ENCODE peak calls at places on chromosomes 16 and 17, in eight cellular contexts. X is stimulated activated CD4-positive, alpha-beta T cell treated with anti-CD3 and anti-CD28 coated beads, Interleukin-2, amount 100 ng/mL, for 24 hours; D is IMR-90; L is activated T-cell treated with anti-CD3 and anti-CD28 coated beads, Interleukin-2, amount 50 U/mL, for 24 hours; O is activated CD4-positive, alpha-beta T cell treated with anti-CD3 and anti-CD28 coated beads, Interleukin-2, amount 10 ng/mL, durations not matched to agents 7 days and 5 days; P is B cell; U is stimulated activated CD8-positive, alpha-beta memory T cell treated with anti-CD3 and anti-CD28 coated beads, Interleukin-4, amount 100 ng/mL, for 1 hour; T is GM19239. W is an unnamed sample.
A peak's percentile ranks its signal among the peaks of the same experiment; 100 is the strongest.

GRCh38 chr17:48593840-48594411 is 347 bp upstream of the HOXB5 start:
- DNase-seq in X (peak; percentile 90), T (peak; percentile 86), O (peak; percentile 78), L (peak; percentile 91), P (peak; percentile 92), U (peak; percentile 53), D (peak; percentile 99), W (peak; percentile 61)

GRCh38 chr17:77700165-77700881 is 258.2 kb upstream of the TNRC6C start:
- DNase-seq in O (peak; percentile 1), P (no peak), U (no peak), D (no peak), T (no peak), X (no peak), L (no peak), W (no peak)

GRCh38 chr17:77356690-77357201 is 216.0 kb downstream of the SEC14L1 start:
- DNase-seq in T (no peak), D (no peak), L (peak; percentile 32), X (no peak), U (no peak), P (peak; percentile 35), O (no peak), W (peak; percentile 28)

GRCh38 chr16:12321363-12321762 is 344.8 kb downstream of the SNX29 start:
- DNase-seq in U (no peak), X (no peak), D (no peak), T (no peak), O (no peak), L (no peak), P (no peak), W (no peak)

GRCh38 chr16:83887088-83887487 is 11.8 kb upstream of the MLYCD start:
- DNase-seq in X (no peak), T (no peak), D (no peak), P (no peak), L (no peak), U (no peak), O (no peak), W (no peak)

GRCh38 chr17:54408741-54409140 is 491.9 kb upstream of the TOM1L1 start:
- DNase-seq in T (no peak), P (no peak), L (no peak), U (no peak), O (no peak), X (no peak), D (no peak), W (no peak)

GRCh38 chr17:68906638-68907037 is 48.6 kb downstream of the ABCA8 start:
- DNase-seq in U (no peak), D (peak; percentile 21), P (no peak), X (no peak), O (no peak), T (no peak), L (no peak), W (no peak)

GRCh38 chr16:86529160-86529559 is 18.8 kb downstream of the FOXF1 start:
- DNase-seq in D (peak; percentile 13), U (no peak), X (no peak), O (no peak), L (no peak), P (no peak), T (no peak), W (no peak)

GRCh38 chr16:84999200-84999599 is 12.1 kb downstream of the ZDHHC7 start:
- DNase-seq in P (no peak), U (no peak), D (peak; percentile 56), L (no peak), X (no peak), T (no peak), O (no peak), W (no peak)

GRCh38 chr16:86365513-86366040 is 144.8 kb upstream of the FOXF1 start:
- DNase-seq in T (no peak), D (no peak), L (no peak), P (no peak), U (no peak), O (no peak), X (no peak), W (no peak)

GRCh38 chr16:58652741-58653140 is 23.1 kb upstream of the CNOT1 start:
- DNase-seq in P (no peak), T (no peak), D (peak; percentile 60), X (no peak), O (no peak), U (no peak), L (no peak), W (no peak)

GRCh38 chr17:1422907-1423306 is 22.9 kb upstream of the YWHAE start:
- DNase-seq in T (no peak), L (no peak), U (no peak), D (peak; percentile 98), P (no peak), X (no peak), O (no peak), W (peak; percentile 53)

GRCh38 chr16:75088226-75088625 is 28.4 kb downstream of the LDHD start:
- DNase-seq in U (no peak), T (no peak), L (no peak), O (no peak), X (no peak), D (no peak), P (no peak), W (no peak)

GRCh38 chr17:69325518-69326301 is 1.2 kb downstream of the ABCA5 start:
- DNase-seq in U (no peak), T (no peak), L (no peak), O (no peak), X (no peak), P (no peak), D (no peak), W (no peak)

GRCh38 chr16:26688105-26688504 is 378.6 kb upstream of the C16orf82 start:
- DNase-seq in X (no peak), U (no peak), D (no peak), O (no peak), L (no peak), P (no peak), T (no peak), W (no peak)

GRCh38 chr16:84844049-84844350 is 24.2 kb downstream of the CRISPLD2 start:
- DNase-seq in L (no peak), X (no peak), U (no peak), O (no peak), T (no peak), P (no peak), D (no peak), W (no peak)

GRCh38 chr17:63290784-63291183 is 155.3 kb downstream of the CYB561 start:
- DNase-seq in O (no peak), U (no peak), T (no peak), P (no peak), L (no peak), X (no peak), D (no peak), W (no peak)

GRCh38 chr16:69662901-69663300 is 63.5 kb downstream of the NQO1 start:
- DNase-seq in X (no peak), L (no peak), D (no peak), U (no peak), P (no peak), T (no peak), O (no peak), W (no peak)

GRCh38 chr17:31391496-31391949 is at the start of gene RAB11FIP4:
- DNase-seq in O (no peak), P (peak; percentile 76), D (no peak), L (peak; percentile 40), X (peak; percentile 28), U (no peak), T (no peak), W (no peak)

GRCh38 chr17:280901-281300 is 71.7 kb downstream of the RPH3AL start:
- DNase-seq in U (no peak), T (no peak), L (no peak), P (no peak), O (peak; percentile 4), D (no peak), X (no peak), W (no peak)

GRCh38 chr17:44204453-44204882 is 4.8 kb upstream of the ATXN7L3 start:
- DNase-seq in L (no peak), U (no peak), P (no peak), O (no peak), T (no peak), D (peak; percentile 61), X (no peak), W (no peak)

GRCh38 chr16:68737730-68738590 is 868 bp downstream of the CDH1 start:
- DNase-seq in U (no peak), L (no peak), X (no peak), T (no peak), P (peak; percentile 46), O (no peak), D (no peak), W (peak; percentile 65)

GRCh38 chr17:57166803-57167202 is 81.8 kb downstream of the AKAP1 start:
- DNase-seq in P (no peak), D (no peak), X (no peak), O (no peak), T (no peak), L (no peak), U (no peak), W (no peak)

GRCh38 chr17:77391668-77392375 is 251.1 kb downstream of the SEC14L1 start:
- DNase-seq in P (no peak), D (peak; percentile 99), X (peak; percentile 51), T (no peak), O (peak; percentile 67), L (peak; percentile 57), U (no peak), W (no peak)

GRCh38 chr16:66566051-66566901 is at the start of gene CMTM1:
- DNase-seq in P (no peak), D (no peak), U (no peak), O (no peak), L (no peak), T (no peak), X (no peak), W (no peak)

GRCh38 chr17:44385287-44386181 is 3.9 kb downstream of the ITGA2B start:
- DNase-seq in U (peak; percentile 47), T (peak; percentile 86), P (peak; percentile 92), O (peak; percentile 84), D (peak; percentile 55), X (peak; percentile 90), L (peak; percentile 89), W (peak; percentile 78)

GRCh38 chr17:3710951-3711383 is 12.7 kb upstream of the HASPIN start:
- DNase-seq in T (peak; percentile 70), O (peak; percentile 88), U (no peak), P (peak; percentile 80), D (peak; percentile 71), X (peak; percentile 59), L (no peak), W (no peak)

GRCh38 chr16:84654238-84654637 is 5.9 kb downstream of the KLHL36 start:
- DNase-seq in T (no peak), P (no peak), L (no peak), X (no peak), D (no peak), U (no peak), O (no peak), W (no peak)

GRCh38 chr16:30351586-30352419 is 3.3 kb downstream of the CD2BP2 start:
- DNase-seq in D (peak; percentile 90), O (no peak), U (no peak), X (no peak), T (no peak), L (no peak), P (no peak), W (peak; percentile 86)

GRCh38 chr17:50149425-50150353 is 788 bp downstream of the PPP1R9B start:
- DNase-seq in L (peak; percentile 75), O (peak; percentile 57), T (no peak), U (no peak), P (peak; percentile 72), X (peak; percentile 60), D (peak; percentile 48), W (peak; percentile 60)

GRCh38 chr17:29640413-29640812 is 17.7 kb upstream of the CORO6 start:
- DNase-seq in O (no peak), L (no peak), T (no peak), D (peak; percentile 74), X (no peak), P (no peak), U (no peak), W (no peak)

GRCh38 chr17:55348749-55349354 is 72.8 kb downstream of the MMD start:
- DNase-seq in X (peak; percentile 40), D (peak; percentile 43), T (peak; percentile 9), L (peak; percentile 36), U (no peak), P (peak; percentile 35), O (peak; percentile 48), W (peak; percentile 44)

GRCh38 chr17:57164814-57165213 is 79.8 kb downstream of the AKAP1 start:
- DNase-seq in O (no peak), T (no peak), D (no peak), X (no peak), L (no peak), U (no peak), P (no peak), W (no peak)

GRCh38 chr17:1802429-1802828 is 27.3 kb downstream of the SMYD4 start:
- DNase-seq in U (no peak), L (no peak), O (no peak), P (no peak), X (no peak), D (no peak), T (no peak), W (no peak)